ENCODE peak calls at places on chromosomes 12 and 14, in eight cellular contexts. P is pancreas, I is endothelial cell of umbilical vein, S is A549, C is lung, H is ovary, N is aorta, U is left lung. Z is an unnamed sample.

GRCh38 chr12:32230607-32230982 is 123.9 kb downstream of the BICD1 start:
- DNase-seq in I (no peak), P (no peak), C (no peak), H (no peak), N (no peak), U (no peak), S (no peak), Z (no peak)

GRCh38 chr14:94659953-94660946 is 48.1 kb downstream of the SERPINA3 start:
- DNase-seq in U (no peak), C (no peak), S (no peak), N (no peak), I (no peak), H (no peak), P (no peak), Z (no peak)

GRCh38 chr14:51188566-51189185 is 51.4 kb upstream of the TMX1 start:
- DNase-seq in H (no peak), I (no peak), U (no peak), P (no peak), N (no peak), C (no peak), S (no peak), Z (no peak)

GRCh38 chr14:71647086-71647784 is 285.0 kb upstream of the RGS6 start:
- DNase-seq in I (no peak), S (no peak), H (no peak), P (peak; percentile 4), U (no peak), C (peak; percentile 44), N (no peak), Z (no peak)

GRCh38 chr14:75470238-75470797 is 42.5 kb downstream of the JDP2 start:
- DNase-seq in C (no peak), H (no peak), N (no peak), P (no peak), I (no peak), S (no peak), U (no peak), Z (no peak)

GRCh38 chr14:31206536-31207286 is 882 bp downstream of the HECTD1 start:
- DNase-seq in H (no peak), U (peak; percentile 87), S (no peak), N (peak; percentile 81), P (peak; percentile 40), I (peak; percentile 40), C (peak; percentile 41), Z (peak; percentile 33)

GRCh38 chr12:114961491-114961890 is 277.5 kb upstream of the TBX3 start:
- DNase-seq in H (no peak), N (no peak), P (no peak), C (no peak), S (no peak), I (no peak), U (no peak), Z (no peak)

GRCh38 chr14:98956181-98956580 is 315.8 kb downstream of the BCL11B start:
- DNase-seq in C (no peak), S (no peak), U (no peak), H (no peak), P (no peak), I (no peak), N (no peak), Z (no peak)

GRCh38 chr12:113689047-113689610 is 217.5 kb upstream of the LHX5 start:
- DNase-seq in P (no peak), H (no peak), N (no peak), S (no peak), U (no peak), C (no peak), I (no peak), Z (no peak)

GRCh38 chr14:51621654-51622053 is 30.1 kb upstream of the FRMD6 start:
- DNase-seq in U (no peak), P (no peak), N (no peak), C (no peak), I (no peak), H (no peak), S (no peak), Z (no peak)

GRCh38 chr12:55073043-55074022 is 52.9 kb upstream of the OR9K2 start:
- DNase-seq in P (peak; percentile 47), N (peak; percentile 84), S (peak; percentile 42), U (no peak), I (peak; percentile 67), C (peak; percentile 65), H (peak; percentile 63), Z (peak; percentile 61)

GRCh38 chr12:48758737-48759136 is 30.2 kb downstream of the ADCY6 start:
- DNase-seq in S (no peak), C (no peak), H (no peak), U (no peak), I (no peak), N (no peak), P (no peak), Z (no peak)

GRCh38 chr14:22387776-22388241 is 201.2 kb downstream of the DAD1 start:
- DNase-seq in U (peak; percentile 43), P (no peak), I (no peak), S (no peak), C (no peak), N (no peak), H (peak; percentile 22), Z (no peak)

GRCh38 chr14:34843011-34843554 is 32.1 kb downstream of the BAZ1A start:
- DNase-seq in U (no peak), S (peak; percentile 32), I (peak; percentile 57), P (no peak), H (no peak), C (no peak), N (no peak), Z (no peak)

GRCh38 chr14:102545461-102546265 is 36.1 kb upstream of the ANKRD9 start:
- DNase-seq in I (no peak), U (no peak), P (no peak), S (no peak), C (no peak), N (no peak), H (no peak), Z (no peak)

GRCh38 chr12:82788594-82788993 is 101.9 kb downstream of the TMTC2 start:
- DNase-seq in S (no peak), C (no peak), N (no peak), U (no peak), P (no peak), H (no peak), I (no peak), Z (no peak)

GRCh38 chr12:109097140-109097434 is 310 bp upstream of the UNG start:
- DNase-seq in N (no peak), S (no peak), P (no peak), I (no peak), U (no peak), C (no peak), H (no peak), Z (no peak)
- H3K27ac ChIP-seq in N (no peak overlapping the region), S (peak overlapping the region; percentile 76), P (no peak overlapping the region), I (no peak overlapping the region), U (no peak overlapping the region), C (no peak overlapping the region), H (no peak overlapping the region), Z (no peak overlapping the region)

GRCh38 chr12:8452976-8453616 is 2.7 kb upstream of the CLEC6A start:
- DNase-seq in P (no peak), S (no peak), U (no peak), N (no peak), H (no peak), C (no peak), I (no peak), Z (no peak)

GRCh38 chr12:8452036-8452435 is 3.7 kb upstream of the CLEC6A start:
- DNase-seq in N (peak; percentile 71), S (no peak), P (no peak), U (peak; percentile 78), C (no peak), H (no peak), I (no peak), Z (no peak)

GRCh38 chr12:8455281-8455680 is 481 bp upstream of the CLEC6A start:
- DNase-seq in P (no peak), C (no peak), N (no peak), I (no peak), U (no peak), H (no peak), S (no peak), Z (no peak)

GRCh38 chr12:8455727-8456360 is at the start of gene CLEC6A:
- DNase-seq in N (no peak), H (no peak), C (no peak), S (no peak), I (no peak), U (no peak), P (no peak), Z (no peak)

GRCh38 chr12:8453796-8454195 is 2.0 kb upstream of the CLEC6A start:
- DNase-seq in P (no peak), S (no peak), U (no peak), H (no peak), C (no peak), N (no peak), I (no peak), Z (no peak)
- H3K27ac ChIP-seq in P (no peak overlapping the region), S (no peak overlapping the region), U (peak overlapping the region; percentile 88), H (no peak overlapping the region), C (no peak overlapping the region), N (no peak overlapping the region), I (no peak overlapping the region), Z (no peak overlapping the region)

DNA sequence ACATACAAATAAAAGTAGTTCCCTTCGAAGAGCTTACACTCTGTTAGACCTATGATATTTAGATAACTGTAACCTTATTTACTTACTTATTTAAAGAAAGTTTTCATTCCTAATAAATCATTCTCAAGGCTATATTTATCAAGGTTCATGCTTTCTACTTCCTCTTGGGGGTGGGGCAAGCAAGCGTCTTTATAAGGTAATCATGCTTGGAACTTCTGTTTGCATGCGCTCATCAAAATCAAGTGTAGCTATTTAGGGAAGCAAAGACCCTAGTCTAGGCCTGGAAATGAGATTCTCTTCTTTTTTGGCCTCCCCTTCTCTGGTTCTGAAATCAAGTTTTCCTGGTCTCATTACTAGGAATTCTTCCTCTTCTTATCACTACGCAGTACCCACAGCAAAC is 766 bp downstream of the RERG start:
- DNase-seq in P (no peak), I (no peak), H (no peak), U (no peak), C (no peak), N (no peak), S (no peak), Z (no peak)
- H3K27ac ChIP-seq in P (peak overlapping the region; percentile 77), I (no peak overlapping the region), H (peak overlapping the region; percentile 53), U (peak overlapping the region; percentile 68), C (peak overlapping the region; percentile 69), N (peak overlapping the region; percentile 87), S (no peak overlapping the region), Z (peak overlapping the region; percentile 86)

DNA sequence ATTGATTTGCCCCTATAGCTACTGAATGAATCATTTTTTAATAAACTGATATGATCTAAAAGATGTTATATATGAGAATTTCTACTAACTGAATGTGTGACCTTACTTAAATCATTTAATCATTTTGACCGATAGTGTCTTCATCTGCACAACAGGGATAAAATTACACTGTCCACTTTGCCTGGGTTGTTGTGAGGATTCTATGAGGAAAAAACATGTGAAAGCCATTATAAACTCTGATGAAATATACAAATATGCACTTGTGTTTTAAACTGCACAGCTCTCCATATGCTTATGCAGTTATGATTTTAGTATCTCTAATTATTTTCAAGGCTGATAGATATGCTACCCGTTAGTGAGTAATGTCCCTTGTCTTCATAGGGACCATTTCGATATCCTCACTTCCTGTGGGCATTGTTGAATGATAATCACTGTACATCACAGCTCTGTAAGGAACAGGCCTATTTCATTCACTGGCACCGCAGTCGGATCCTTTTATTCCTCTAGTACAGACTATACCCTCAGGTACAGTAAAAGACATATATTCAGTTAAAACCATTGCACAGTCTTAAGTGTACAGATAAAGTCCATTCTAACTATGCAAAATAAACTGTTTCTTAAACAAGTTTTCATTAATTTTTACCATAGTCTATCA is 88.7 kb upstream of the RAP1B start:
- DNase-seq in I (no peak), N (no peak), U (no peak), S (no peak), C (no peak), P (no peak), H (no peak), Z (no peak)
- H3K27ac ChIP-seq in I (peak overlapping the region; percentile 95), N (no peak overlapping the region), U (no peak overlapping the region), S (peak overlapping the region; percentile 62), C (no peak overlapping the region), P (peak overlapping the region; percentile 48), H (no peak overlapping the region), Z (peak overlapping the region; percentile 56)

GRCh38 chr12:11862794-11863193 is 207.9 kb upstream of the BCL2L14 start:
- DNase-seq in S (no peak), H (no peak), I (peak; percentile 69), P (peak; percentile 33), N (no peak), C (no peak), U (no peak), Z (no peak)
- H3K27ac ChIP-seq in S (no peak overlapping the region), H (no peak overlapping the region), I (peak overlapping the region; percentile 98), P (peak overlapping the region; percentile 71), N (peak overlapping the region; percentile 83), C (peak overlapping the region; percentile 79), U (peak overlapping the region; percentile 69), Z (peak overlapping the region; percentile 83)

Z was measured in left ventricle myocardium inferior.